ENCODE peak calls at places on chromosome 12, in ten cellular contexts. J is IMR-90, Q is adrenal gland, W is lower leg skin, G is HCT116, N is gastrocnemius medialis, B is uterus, E is A549, T is heart left ventricle, M is esophagus squamous epithelium. R is an unnamed sample.

GRCh38 chr12:116434155-116435065 is 124.8 kb upstream of the MAP1LC3B2 start:
- DNase-seq in J (peak), Q (peak), W (peak), G (peak), N (peak), B (peak), E (peak), T (peak), M (no peak), R (peak)

GRCh38 chr12:6790496-6791150 is 1.3 kb downstream of the CD4 start:
- DNase-seq in J (no peak), Q (no peak), W (no peak), G (no peak), N (no peak), B (no peak), E (no peak), T (no peak), M (no peak), R (no peak)

GRCh38 chr12:86122846-86123468 is 133.2 kb downstream of the MGAT4C start:
- DNase-seq in J (peak), Q (no peak), W (no peak), G (no peak), N (no peak), B (no peak), E (no peak), T (no peak), M (no peak), R (no peak)

GRCh38 chr12:121801601-121802484 is 2.0 kb upstream of the SETD1B start:
- DNase-seq in J (peak), Q (no peak), W (no peak), G (no peak), N (no peak), B (no peak), E (no peak), T (no peak), M (no peak), R (no peak)

GRCh38 chr12:117403586-117404139 is 42.2 kb upstream of the NOS1 start:
- DNase-seq in J (no peak), Q (no peak), W (no peak), G (no peak), N (no peak), B (no peak), E (no peak), T (no peak), M (no peak), R (no peak)

GRCh38 chr12:460301-461230 is 827 bp downstream of the B4GALNT3 start:
- DNase-seq in J (no peak), Q (peak), W (no peak), G (no peak), N (no peak), B (peak), E (no peak), T (no peak), M (no peak), R (peak)

GRCh38 chr12:112549031-112549430 is 130.3 kb downstream of the PTPN11 start:
- DNase-seq in J (no peak), Q (no peak), W (no peak), G (no peak), N (no peak), B (no peak), E (no peak), T (no peak), M (no peak), R (no peak)

GRCh38 chr12:84136862-84137367 is 775.7 kb downstream of the SLC6A15 start:
- DNase-seq in J (peak), Q (no peak), W (no peak), G (no peak), N (no peak), B (no peak), E (peak), T (no peak), M (no peak), R (no peak)

GRCh38 chr12:1527789-1528188 is 66.6 kb downstream of the FBXL14 start:
- DNase-seq in J (peak), Q (no peak), W (peak), G (no peak), N (no peak), B (no peak), E (no peak), T (no peak), M (no peak), R (no peak)

GRCh38 chr12:23126794-23127193 is 501.8 kb downstream of the ETNK1 start:
- DNase-seq in J (no peak), Q (no peak), W (no peak), G (no peak), N (no peak), B (no peak), E (no peak), T (no peak), M (no peak), R (no peak)
- TF ChIP-seq CTCF in J (no peak), Q (no peak), W (no peak), G (no peak), N (no peak), B (no peak), E (no peak), T (peak), M (no peak), R (no peak)

DNA sequence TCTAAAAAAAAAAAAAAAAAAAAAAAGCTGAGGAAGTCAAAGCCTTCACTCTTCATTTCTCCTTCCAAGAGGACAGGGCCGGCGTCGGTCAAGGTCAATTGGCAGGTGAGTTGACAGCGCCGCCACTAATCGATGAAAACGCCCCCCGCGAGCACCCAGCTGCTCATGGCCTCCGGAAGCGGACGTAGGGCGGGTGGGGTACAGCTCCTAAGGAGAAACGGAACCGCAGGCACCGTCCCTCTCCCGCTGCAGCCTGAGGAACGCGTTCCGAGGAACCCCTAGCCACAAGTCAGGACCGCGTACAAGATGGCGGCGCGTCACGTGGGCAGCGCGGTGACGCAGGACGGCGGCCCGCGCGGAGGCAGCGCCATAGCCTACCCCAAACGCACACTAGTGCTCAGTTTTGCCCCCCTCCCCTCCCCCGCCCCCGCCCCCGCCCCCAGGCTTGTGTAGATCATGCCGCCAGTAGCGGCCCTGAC is at the start of gene ATF1:
- DNase-seq in J (peak), Q (peak), W (peak), G (peak), N (peak), B (peak), E (peak), T (peak), M (peak), R (peak)
- TF ChIP-seq POLR2A in J (peak), Q (peak), W (no peak), G (peak), N (peak), B (no peak), E (peak), T (peak), M (no peak), R (peak)

DNA sequence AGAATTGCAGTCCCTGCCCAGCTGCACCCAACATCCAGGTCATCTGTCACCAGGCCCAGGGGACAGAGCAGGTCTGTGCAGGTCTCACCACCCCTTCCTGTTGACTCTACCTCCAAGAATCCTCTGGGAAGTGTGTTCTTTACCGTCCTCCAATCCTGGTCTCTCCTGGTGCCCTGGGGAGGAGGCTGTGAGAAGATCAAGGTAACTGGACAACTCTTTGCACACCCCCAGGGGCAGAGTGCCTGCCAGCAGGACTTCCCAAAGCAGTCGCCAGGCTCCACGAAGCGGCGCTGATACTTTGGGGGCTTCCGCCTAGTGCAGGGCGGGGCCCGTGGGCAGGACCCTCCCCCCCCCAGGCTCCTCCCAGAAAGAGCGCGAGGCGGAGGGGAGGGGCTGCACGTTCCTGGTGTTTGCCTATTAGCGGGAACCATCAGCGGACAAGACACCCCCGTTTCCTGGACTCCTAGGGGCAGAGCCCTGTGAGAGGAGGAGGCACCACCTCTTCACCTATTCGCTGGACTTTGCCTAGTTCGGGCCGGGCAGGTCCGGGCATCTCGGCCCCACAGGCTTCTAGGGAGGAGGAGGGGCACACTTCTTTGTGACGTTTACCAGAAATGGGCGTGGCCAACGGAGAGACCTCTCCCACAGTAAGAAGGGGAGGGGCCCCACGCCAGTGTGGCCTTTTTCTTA is 918.0 kb downstream of the AACS start:
- DNase-seq in J (no peak), Q (no peak), W (no peak), G (no peak), N (no peak), B (peak), E (peak), T (peak), M (no peak), R (peak)
- H3K4me3 ChIP-seq in J (no peak), Q (no peak), W (no peak), G (no peak), N (no peak), B (peak), E (peak), T (peak), M (peak), R (no peak)

GRCh38 chr12:72136792-72137191 is 135.4 kb upstream of the TRHDE start:
- DNase-seq in J (no peak), Q (no peak), W (no peak), G (no peak), N (no peak), B (no peak), E (no peak), T (no peak), M (no peak), R (no peak)

GRCh38 chr12:72144553-72144952 is 127.6 kb upstream of the TRHDE start:
- DNase-seq in J (no peak), Q (no peak), W (no peak), G (no peak), N (no peak), B (no peak), E (no peak), T (no peak), M (no peak), R (no peak)

GRCh38 chr12:72146495-72146894 is 125.7 kb upstream of the TRHDE start:
- DNase-seq in J (no peak), Q (no peak), W (no peak), G (no peak), N (no peak), B (no peak), E (no peak), T (no peak), M (no peak), R (no peak)

GRCh38 chr12:72139411-72139810 is 132.8 kb upstream of the TRHDE start:
- DNase-seq in J (no peak), Q (no peak), W (no peak), G (no peak), N (no peak), B (no peak), E (no peak), T (no peak), M (no peak), R (no peak)

GRCh38 chr12:72141381-72141780 is 130.8 kb upstream of the TRHDE start:
- DNase-seq in J (peak), Q (no peak), W (no peak), G (peak), N (no peak), B (no peak), E (peak), T (no peak), M (no peak), R (no peak)
- TF ChIP-seq CTCF in J (peak), Q (no peak), W (no peak), G (peak), N (no peak), B (no peak), E (no peak), T (no peak), M (no peak), R (no peak)

GRCh38 chr12:24483732-24484131 is 465.2 kb downstream of the BCAT1 start:
- DNase-seq in J (no peak), Q (no peak), W (no peak), G (no peak), N (no peak), B (no peak), E (no peak), T (no peak), M (no peak), R (no peak)

GRCh38 chr12:24479131-24479530 is 469.8 kb downstream of the BCAT1 start:
- DNase-seq in J (no peak), Q (no peak), W (no peak), G (no peak), N (no peak), B (no peak), E (no peak), T (no peak), M (no peak), R (no peak)

GRCh38 chr12:24482044-24482443 is 466.9 kb downstream of the BCAT1 start:
- DNase-seq in J (no peak), Q (no peak), W (no peak), G (no peak), N (no peak), B (no peak), E (no peak), T (no peak), M (no peak), R (no peak)

GRCh38 chr12:24480766-24481449 is 468.0 kb downstream of the BCAT1 start:
- DNase-seq in J (no peak), Q (no peak), W (no peak), G (no peak), N (no peak), B (no peak), E (no peak), T (no peak), M (no peak), R (no peak)

GRCh38 chr12:24482882-24483604 is 465.9 kb downstream of the BCAT1 start:
- DNase-seq in J (peak), Q (no peak), W (no peak), G (no peak), N (no peak), B (no peak), E (no peak), T (no peak), M (no peak), R (no peak)
- TF ChIP-seq POLR2A in J (no peak), Q (no peak), W (no peak), G (no peak), N (no peak), B (no peak), E (no peak), T (no peak), M (no peak), R (no peak)

GRCh38 chr12:114342651-114343050 is 63.3 kb downstream of the TBX5 start:
- DNase-seq in J (peak), Q (no peak), W (no peak), G (no peak), N (no peak), B (no peak), E (no peak), T (no peak), M (no peak), R (no peak)

GRCh38 chr12:114339626-114340025 is 66.3 kb downstream of the TBX5 start:
- DNase-seq in J (peak), Q (no peak), W (no peak), G (no peak), N (no peak), B (no peak), E (no peak), T (no peak), M (no peak), R (no peak)

GRCh38 chr12:114344264-114344663 is 61.7 kb downstream of the TBX5 start:
- DNase-seq in J (no peak), Q (no peak), W (no peak), G (no peak), N (no peak), B (no peak), E (no peak), T (no peak), M (no peak), R (no peak)

GRCh38 chr12:114343585-114343984 is 62.4 kb downstream of the TBX5 start:
- DNase-seq in J (no peak), Q (no peak), W (no peak), G (no peak), N (no peak), B (no peak), E (no peak), T (no peak), M (no peak), R (no peak)

DNA sequence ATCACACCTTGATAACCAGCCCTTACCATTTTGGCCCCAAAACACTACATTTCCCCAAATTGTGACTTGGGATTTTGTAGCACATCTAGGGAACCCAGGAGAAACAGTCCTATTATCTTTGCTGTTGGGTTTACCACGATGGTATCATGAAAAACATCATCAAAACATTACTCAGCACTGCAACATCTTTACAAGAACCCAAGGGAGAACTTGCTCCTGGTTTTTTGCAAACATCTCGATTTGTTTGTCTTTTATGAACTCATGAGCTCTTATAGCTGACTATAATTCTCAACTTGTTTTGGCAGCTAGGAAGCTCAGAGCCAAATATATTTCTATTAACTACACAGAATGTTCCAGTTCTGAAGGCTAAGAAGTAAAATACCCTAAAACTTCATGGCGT is 65.7 kb downstream of the TBX5 start:
- DNase-seq in J (peak), Q (no peak), W (no peak), G (no peak), N (no peak), B (no peak), E (no peak), T (no peak), M (no peak), R (no peak)
- H3K4me3 ChIP-seq in J (no peak), Q (no peak), W (no peak), G (no peak), N (no peak), B (no peak), E (no peak), T (no peak), M (no peak), R (no peak)